ENCODE peak calls at places on chromosomes 1 and 21, in five cellular contexts. G is AG09309; T is GM10248; O is CD4-positive, alpha-beta T cell; M is pancreas. Z is an unnamed sample.

GRCh38 chr1:68703921-68704354 is 207.1 kb upstream of the DEPDC1 start:
- DNase-seq in G (no peak), T (no peak), O (no peak), M (no peak), Z (no peak)

GRCh38 chr21:36835383-36835795 is 131.1 kb downstream of the HLCS start:
- DNase-seq in G (no peak), T (no peak), O (no peak), M (no peak), Z (no peak)

GRCh38 chr21:24693779-24694178 is 913.5 kb downstream of the MRPL39 start:
- DNase-seq in G (no peak), T (no peak), O (no peak), M (no peak), Z (no peak)

GRCh38 chr1:47794081-47794480 is 203.1 kb downstream of the TRABD2B start:
- DNase-seq in G (no peak), T (no peak), O (no peak), M (no peak), Z (no peak)

GRCh38 chr21:44353200-44353970 is at the start of gene TRPM2:
- DNase-seq in G (no peak), T (peak; percentile 55), O (no peak), M (no peak), Z (no peak)

GRCh38 chr21:42486551-42486950 is 9.5 kb downstream of the RSPH1 start:
- DNase-seq in G (no peak), T (no peak), O (no peak), M (no peak), Z (no peak)

GRCh38 chr1:17929224-17929623 is 174.1 kb downstream of the ACTL8 start:
- DNase-seq in G (no peak), T (no peak), O (no peak), M (no peak), Z (no peak)

GRCh38 chr21:26320541-26320940 is 150.0 kb upstream of the APP start:
- DNase-seq in G (no peak), T (no peak), O (no peak), M (no peak), Z (no peak)

GRCh38 chr1:207084241-207084640 is 4.4 kb upstream of the C4BPB start:
- DNase-seq in G (no peak), T (no peak), O (no peak), M (no peak), Z (no peak)

GRCh38 chr1:26278835-26279597 is 870 bp upstream of the SH3BGRL3 start:
- DNase-seq in G (no peak), T (no peak), O (no peak), M (peak; percentile 46), Z (no peak)

DNA sequence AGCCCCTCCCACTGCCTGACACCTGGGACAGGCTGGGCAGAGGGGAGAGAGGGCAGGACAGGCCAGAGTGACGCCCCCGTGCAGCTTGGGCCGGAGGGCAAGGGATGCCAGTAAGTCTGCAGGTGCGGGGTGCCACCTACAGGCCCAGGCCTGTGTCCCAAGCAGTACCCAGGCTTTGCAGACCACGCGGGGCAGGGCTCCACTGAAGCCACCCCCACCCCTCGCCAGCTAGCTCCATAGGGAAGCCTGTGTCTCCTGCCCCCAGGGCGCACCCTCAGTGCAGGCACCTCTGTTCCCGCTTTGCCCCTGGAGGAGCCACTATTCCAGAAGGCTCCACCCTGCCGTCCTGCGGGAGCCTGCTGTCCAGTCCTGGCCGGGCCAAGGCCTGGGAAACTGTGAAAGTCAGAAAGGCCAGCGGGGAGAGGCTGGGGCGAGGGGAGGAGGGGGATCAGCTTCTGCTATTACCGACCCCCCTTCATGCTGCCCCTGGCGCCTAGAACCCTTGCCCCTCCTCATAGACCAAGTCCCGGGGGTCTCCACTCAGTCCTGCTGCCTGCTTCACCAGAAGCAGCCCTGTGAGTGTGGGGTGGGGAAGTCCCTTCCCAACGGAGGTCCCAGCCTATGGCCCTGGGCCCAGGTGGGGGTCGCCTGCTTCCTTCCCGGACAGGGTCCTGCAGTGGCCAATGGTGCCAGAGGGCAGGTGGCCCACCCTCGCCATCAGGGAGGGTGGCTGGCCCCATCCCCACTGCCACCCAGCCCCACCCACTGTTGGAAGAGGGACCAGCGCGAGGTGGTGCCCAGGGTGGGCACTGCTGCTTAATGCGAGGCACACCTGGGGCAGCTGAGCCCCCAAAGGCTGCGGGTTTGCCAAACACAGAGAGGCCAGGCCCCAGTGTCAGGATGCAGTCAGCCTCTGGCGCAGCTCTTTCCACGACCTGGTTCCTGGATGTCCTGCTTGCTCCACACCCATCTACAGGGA is 54.4 kb downstream of the KCNAB2 start:
- DNase-seq in G (no peak), T (no peak), O (no peak), M (no peak), Z (no peak)
- TF ChIP-seq CTCF in G (peak; percentile 10), T (peak; percentile 15), O (peak; percentile 28), M (no peak), Z (no peak)

DNA sequence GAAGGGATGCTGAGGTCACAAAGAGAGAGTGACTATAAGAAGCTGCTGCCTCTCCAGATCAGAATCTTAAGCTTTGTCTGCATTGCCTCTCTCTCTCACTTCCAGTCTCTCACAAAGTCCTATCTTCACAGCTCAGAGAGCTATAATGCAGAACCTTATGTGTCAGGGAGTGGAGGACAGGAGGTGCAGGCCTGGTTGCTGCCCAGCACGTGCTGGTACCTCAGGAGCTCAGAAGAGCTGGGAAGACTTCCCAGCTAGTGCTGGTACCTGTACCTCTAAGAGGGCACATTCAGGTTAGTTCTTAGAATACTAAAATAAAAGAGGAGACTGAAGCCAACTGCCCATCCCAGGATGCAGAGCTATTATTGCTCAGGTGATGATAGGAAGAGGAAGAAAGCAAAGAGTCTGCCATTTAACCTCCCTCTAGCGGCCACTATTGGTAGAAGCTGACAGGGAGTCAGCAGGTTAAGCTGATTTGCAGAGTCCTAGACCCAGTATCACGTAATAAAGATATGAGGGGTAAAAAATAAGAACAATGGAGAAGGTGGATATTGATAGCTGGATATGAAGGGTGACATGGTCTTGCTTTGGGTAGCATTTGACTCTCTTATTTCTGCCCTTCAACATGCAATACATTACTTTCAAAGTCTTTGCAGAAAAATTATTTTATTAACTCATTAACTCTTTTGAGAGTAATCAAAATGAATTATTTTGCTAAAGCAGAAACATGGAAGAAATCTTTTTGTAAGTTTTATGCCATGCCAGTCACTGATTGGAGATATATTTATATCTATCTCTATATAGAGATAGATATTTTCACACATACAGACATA is 138.1 kb upstream of the HMCN1 start:
- DNase-seq in G (no peak), T (peak; percentile 54), O (peak; percentile 36), M (peak; percentile 57), Z (peak; percentile 54)
- TF ChIP-seq CTCF in G (peak; percentile 57), T (peak; percentile 69), O (peak; percentile 48), M (peak; percentile 46), Z (peak; percentile 78)

GRCh38 chr1:156456625-156457465 is 43.7 kb downstream of the MEF2D start:
- DNase-seq in G (peak; percentile 95), T (peak; percentile 98), O (peak; percentile 99), M (peak; percentile 99), Z (peak; percentile 93)
- TF ChIP-seq CTCF in G (no peak), T (no peak), O (no peak), M (no peak), Z (no peak)

GRCh38 chr1:193058529-193059281 is 455 bp downstream of the UCHL5 start:
- DNase-seq in G (no peak), T (peak; percentile 75), O (peak; percentile 13), M (peak; percentile 48), Z (no peak)

GRCh38 chr1:193054169-193054675 is 4.9 kb downstream of the UCHL5 start:
- DNase-seq in G (no peak), T (no peak), O (no peak), M (no peak), Z (no peak)

GRCh38 chr1:193062698-193063463 is 3.5 kb downstream of the RO60 start:
- DNase-seq in G (no peak), T (no peak), O (no peak), M (no peak), Z (no peak)

GRCh38 chr1:193060938-193061337 is 1.5 kb downstream of the RO60 start:
- DNase-seq in G (no peak), T (peak; percentile 11), O (no peak), M (no peak), Z (no peak)

GRCh38 chr1:193059282-193060225 is at the start of the genes RO60 and UCHL5:
- DNase-seq in G (peak; percentile 92), T (peak; percentile 93), O (peak; percentile 94), M (peak; percentile 97), Z (peak; percentile 91)
- TF ChIP-seq CTCF in G (no peak), T (peak; percentile 21), O (no peak), M (no peak), Z (no peak)

DNA sequence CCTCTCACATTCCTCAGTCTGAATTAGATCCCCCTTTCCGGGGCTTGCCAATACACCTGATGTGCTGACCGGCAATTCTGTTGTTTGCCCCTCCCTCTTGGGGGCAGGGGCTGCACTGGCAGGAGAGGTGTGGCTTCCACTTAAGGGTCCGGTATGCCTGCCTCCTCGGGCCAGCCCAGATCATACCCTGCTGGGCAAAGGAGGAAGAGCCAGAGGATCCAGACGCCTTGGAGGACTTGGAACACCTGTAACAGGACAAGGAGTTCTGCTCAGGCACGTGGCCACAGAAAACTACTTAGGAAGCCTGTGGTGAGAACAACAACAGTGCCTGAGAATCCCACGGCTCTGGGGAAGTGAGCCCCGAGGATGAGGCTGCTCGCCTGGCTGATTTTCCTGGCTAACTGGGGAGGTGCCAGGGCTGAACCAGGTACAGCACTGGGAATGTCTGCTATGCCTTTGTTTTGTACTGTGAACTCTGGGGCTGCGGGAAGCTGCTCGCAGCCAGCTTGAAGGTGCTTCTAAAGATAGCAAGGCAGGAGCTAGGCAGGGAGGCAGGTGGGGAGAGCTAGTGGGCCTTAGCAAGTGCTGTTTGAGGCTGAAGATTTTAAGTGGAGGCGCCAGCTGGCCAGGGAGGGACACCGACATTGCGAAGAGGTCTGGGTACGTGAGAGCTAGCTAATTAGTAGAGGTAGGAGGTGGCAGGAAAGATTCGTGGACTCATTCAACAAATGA is at the start of gene SMPDL3B:
- DNase-seq in G (no peak), T (no peak), O (no peak), M (peak; percentile 74), Z (no peak)
- TF ChIP-seq CTCF in G (no peak), T (no peak), O (no peak), M (peak; percentile 8), Z (peak; percentile 28)

GRCh38 chr1:156746381-156746715 is 5.1 kb downstream of the HDGF start:
- DNase-seq in G (no peak), T (no peak), O (no peak), M (no peak), Z (no peak)

GRCh38 chr1:156747737-156748669 is 3.5 kb downstream of the HDGF start:
- DNase-seq in G (no peak), T (no peak), O (no peak), M (no peak), Z (no peak)

GRCh38 chr1:156744786-156745419 is 4.0 kb upstream of the MRPL24 start:
- DNase-seq in G (no peak), T (no peak), O (no peak), M (no peak), Z (no peak)

GRCh38 chr1:156748670-156749428 is 2.6 kb downstream of the HDGF start:
- DNase-seq in G (no peak), T (no peak), O (no peak), M (peak; percentile 60), Z (no peak)

GRCh38 chr1:156746716-156747631 is 4.5 kb downstream of the HDGF start:
- DNase-seq in G (peak; percentile 78), T (peak; percentile 62), O (peak; percentile 67), M (peak; percentile 87), Z (peak; percentile 74)
- TF ChIP-seq CTCF in G (peak; percentile 19), T (no peak), O (no peak), M (no peak), Z (peak; percentile 46)